ENCODE peak calls at places on chromosomes 16 and 17, in five cellular contexts. One of them, this sample, is unnamed.
A peak's percentile ranks its signal among the peaks of the same experiment; 100 is the strongest.

GRCh38 chr16:4664538-4665418 is 28.6 kb upstream of the NUDT16L1 start:
- DNase-seq in fibroblast of mammary gland: peak; percentile 77
- DNase-seq in fibroblast of pulmonary artery: no peak
- DNase-seq in A549: no peak
- DNase-seq in NB4: peak; percentile 84
- DNase-seq in this sample: no peak

GRCh38 chr16:30930160-30930571 is 6.8 kb downstream of the FBXL19 start:
- DNase-seq in A549: no peak
- DNase-seq in fibroblast of pulmonary artery: no peak
- DNase-seq in NB4: no peak
- DNase-seq in fibroblast of mammary gland: no peak
- DNase-seq in this sample: no peak

GRCh38 chr16:17228048-17228707 is 242.6 kb downstream of the XYLT1 start:
- DNase-seq in NB4: peak; percentile 23
- DNase-seq in fibroblast of pulmonary artery: no peak
- DNase-seq in fibroblast of mammary gland: peak; percentile 16
- DNase-seq in A549: no peak
- DNase-seq in this sample: no peak

GRCh38 chr16:69310479-69311114 is 553 bp upstream of the VPS4A start:
- DNase-seq in fibroblast of mammary gland: no peak
- DNase-seq in NB4: no peak
- DNase-seq in A549: no peak
- DNase-seq in fibroblast of pulmonary artery: no peak
- DNase-seq in this sample: peak; percentile 20

GRCh38 chr16:66933776-66934137 is 445 bp downstream of the CIAO2B start:
- DNase-seq in A549: peak; percentile 55
- DNase-seq in NB4: no peak
- DNase-seq in fibroblast of pulmonary artery: no peak
- DNase-seq in fibroblast of mammary gland: peak; percentile 14
- DNase-seq in this sample: no peak

GRCh38 chr16:2090819-2091721 is 43.3 kb downstream of the TSC2 start:
- DNase-seq in NB4: no peak
- DNase-seq in fibroblast of pulmonary artery: peak; percentile 30
- DNase-seq in A549: no peak
- DNase-seq in fibroblast of mammary gland: peak; percentile 31
- DNase-seq in this sample: peak; percentile 43

GRCh38 chr16:27424772-27425498 is 23.0 kb downstream of the IL21R start:
- DNase-seq in fibroblast of mammary gland: no peak
- DNase-seq in fibroblast of pulmonary artery: no peak
- DNase-seq in NB4: no peak
- DNase-seq in A549: no peak
- DNase-seq in this sample: no peak

GRCh38 chr16:27515874-27516353 is 33.8 kb downstream of the GTF3C1 start:
- DNase-seq in A549: peak; percentile 69
- DNase-seq in fibroblast of mammary gland: peak; percentile 21
- DNase-seq in fibroblast of pulmonary artery: peak; percentile 33
- DNase-seq in NB4: peak; percentile 24
- DNase-seq in this sample: no peak

GRCh38 chr17:43578699-43579569 is 32.8 kb upstream of the ETV4 start:
- DNase-seq in A549: no peak
- DNase-seq in NB4: no peak
- DNase-seq in fibroblast of pulmonary artery: peak; percentile 52
- DNase-seq in fibroblast of mammary gland: peak; percentile 36
- DNase-seq in this sample: no peak

GRCh38 chr16:69190598-69190997 is 3.6 kb downstream of the SNTB2 start:
- DNase-seq in fibroblast of mammary gland: no peak
- DNase-seq in NB4: peak; percentile 95
- DNase-seq in fibroblast of pulmonary artery: no peak
- DNase-seq in A549: no peak
- DNase-seq in this sample: no peak

GRCh38 chr17:3600529-3601205 is 8.5 kb downstream of the TRPV1 start:
- DNase-seq in A549: no peak
- DNase-seq in NB4: no peak
- DNase-seq in fibroblast of pulmonary artery: no peak
- DNase-seq in fibroblast of mammary gland: no peak
- DNase-seq in this sample: no peak

GRCh38 chr17:40461774-40462342 is 18.6 kb downstream of the IGFBP4 start:
- DNase-seq in A549: no peak
- DNase-seq in NB4: no peak
- DNase-seq in fibroblast of mammary gland: peak; percentile 76
- DNase-seq in fibroblast of pulmonary artery: no peak
- DNase-seq in this sample: no peak

GRCh38 chr17:71975331-71975801 is 145.5 kb upstream of the SOX9 start:
- DNase-seq in NB4: no peak
- DNase-seq in fibroblast of pulmonary artery: peak; percentile 44
- DNase-seq in fibroblast of mammary gland: peak; percentile 46
- DNase-seq in A549: no peak
- DNase-seq in this sample: peak; percentile 52
- H3K4me3 ChIP-seq in NB4: no peak overlapping the region
- H3K4me3 ChIP-seq in fibroblast of pulmonary artery: peak overlapping the region; percentile 49
- H3K4me3 ChIP-seq in fibroblast of mammary gland: peak overlapping the region; percentile 21
- H3K4me3 ChIP-seq in A549: no peak overlapping the region
- H3K4me3 ChIP-seq in this sample: peak overlapping the region; percentile 48

GRCh38 chr17:80476877-80477646 is 655 bp upstream of the NPTX1 start:
- DNase-seq in fibroblast of mammary gland: no peak
- DNase-seq in NB4: peak; percentile 33
- DNase-seq in A549: no peak
- DNase-seq in fibroblast of pulmonary artery: no peak
- DNase-seq in this sample: no peak
- H3K4me3 ChIP-seq in fibroblast of mammary gland: no peak overlapping the region
- H3K4me3 ChIP-seq in NB4: no peak overlapping the region
- H3K4me3 ChIP-seq in A549: peak overlapping the region; percentile 54
- H3K4me3 ChIP-seq in fibroblast of pulmonary artery: no peak overlapping the region
- H3K4me3 ChIP-seq in this sample: peak overlapping the region; percentile 25

DNA sequence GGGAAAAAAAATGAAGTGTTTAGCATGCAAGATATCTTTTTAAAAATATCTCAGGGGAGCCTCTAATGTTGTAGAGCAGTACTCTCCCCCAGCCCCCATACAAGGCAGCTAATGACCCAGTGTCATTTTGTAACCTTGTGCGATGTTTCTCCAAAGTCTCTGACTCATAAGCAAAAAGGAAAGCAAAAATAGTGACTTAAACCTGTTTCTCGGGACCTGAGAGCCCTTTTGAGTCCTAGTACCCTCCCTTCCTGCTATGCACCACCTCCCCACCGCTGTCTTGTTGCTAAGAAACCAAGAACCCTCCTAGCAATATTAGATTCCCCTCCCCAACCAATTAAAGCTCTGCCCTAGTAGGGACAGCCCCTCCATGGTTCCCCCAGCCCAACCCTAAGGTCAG is 2.8 kb downstream of the MYCBPAP start:
- DNase-seq in A549: no peak
- DNase-seq in fibroblast of mammary gland: peak; percentile 46
- DNase-seq in NB4: peak; percentile 27
- DNase-seq in fibroblast of pulmonary artery: peak; percentile 25
- DNase-seq in this sample: no peak
- H3K4me3 ChIP-seq in A549: no peak overlapping the region
- H3K4me3 ChIP-seq in fibroblast of mammary gland: no peak overlapping the region
- H3K4me3 ChIP-seq in NB4: no peak overlapping the region
- H3K4me3 ChIP-seq in fibroblast of pulmonary artery: no peak overlapping the region
- H3K4me3 ChIP-seq in this sample: no peak overlapping the region

DNA sequence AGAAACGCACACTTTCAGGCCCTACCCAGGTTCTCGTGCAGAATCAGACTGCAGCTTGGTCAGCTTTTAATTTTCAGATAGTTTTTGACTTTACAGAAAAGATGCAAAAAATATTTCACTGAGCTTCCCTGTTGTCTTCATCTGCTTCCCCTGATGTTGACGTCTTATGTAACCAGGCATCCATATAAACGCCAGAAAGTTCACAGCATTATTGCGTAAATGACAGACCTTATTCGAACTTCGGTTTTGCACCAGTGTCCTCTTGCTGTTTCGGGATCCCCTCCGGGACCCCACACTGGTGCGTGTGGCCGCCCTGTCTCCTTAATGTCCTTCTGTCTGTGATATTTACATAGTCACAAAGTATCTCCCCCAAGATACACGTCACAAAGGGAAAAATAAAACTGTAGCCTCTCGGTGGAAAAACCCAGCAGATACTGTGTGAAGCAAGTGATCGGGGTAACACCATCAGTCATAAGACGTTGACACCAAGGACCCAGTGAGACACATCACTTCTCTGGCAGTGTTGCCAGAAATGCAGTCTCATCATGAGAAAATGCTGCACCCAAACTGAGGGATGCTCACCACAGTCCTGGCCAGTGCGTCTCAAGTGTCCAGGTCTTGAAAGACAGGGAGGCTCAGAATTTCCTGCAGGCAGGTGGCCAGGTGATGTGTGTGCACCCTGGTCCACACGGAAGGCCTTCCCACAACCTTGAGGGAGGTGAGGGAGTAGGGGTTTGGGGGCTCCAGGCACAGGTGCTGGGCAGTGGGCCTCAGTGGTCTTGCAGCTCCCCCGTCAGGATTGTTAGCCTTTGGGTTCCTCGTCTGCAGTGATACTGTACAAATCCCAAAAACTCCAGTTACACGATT is 4.3 kb downstream of the BANP start:
- DNase-seq in NB4: peak; percentile 48
- DNase-seq in fibroblast of mammary gland: peak; percentile 71
- DNase-seq in fibroblast of pulmonary artery: no peak
- DNase-seq in A549: no peak
- DNase-seq in this sample: no peak
- H3K4me3 ChIP-seq in NB4: no peak overlapping the region
- H3K4me3 ChIP-seq in fibroblast of mammary gland: no peak overlapping the region
- H3K4me3 ChIP-seq in fibroblast of pulmonary artery: no peak overlapping the region
- H3K4me3 ChIP-seq in A549: no peak overlapping the region
- H3K4me3 ChIP-seq in this sample: no peak overlapping the region

DNA sequence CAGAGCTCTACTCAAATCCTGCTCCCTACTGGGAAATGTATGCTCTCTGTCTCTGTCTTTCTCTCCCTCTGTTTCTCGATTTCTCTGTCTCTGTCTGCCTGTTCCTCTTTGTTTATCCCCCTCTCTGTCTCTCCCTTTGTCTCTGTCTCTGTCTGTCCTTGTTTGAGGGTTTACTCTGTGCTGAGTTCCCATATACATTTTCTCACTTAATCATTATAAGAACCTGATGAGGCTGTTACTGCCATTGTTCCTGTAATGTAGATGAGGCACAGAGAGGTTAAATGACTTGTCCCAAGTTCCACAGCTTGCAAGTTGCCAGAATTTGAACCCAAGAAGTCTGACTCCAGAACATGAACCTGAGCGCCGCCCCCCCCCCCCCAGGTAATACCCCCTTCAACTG is 338.7 kb downstream of the CA10 start:
- DNase-seq in NB4: no peak
- DNase-seq in fibroblast of pulmonary artery: no peak
- DNase-seq in A549: no peak
- DNase-seq in fibroblast of mammary gland: no peak
- DNase-seq in this sample: no peak
- H3K4me3 ChIP-seq in NB4: no peak overlapping the region
- H3K4me3 ChIP-seq in fibroblast of pulmonary artery: no peak overlapping the region
- H3K4me3 ChIP-seq in A549: no peak overlapping the region
- H3K4me3 ChIP-seq in fibroblast of mammary gland: no peak overlapping the region
- H3K4me3 ChIP-seq in this sample: no peak overlapping the region

GRCh38 chr16:58331024-58331707 is 36.3 kb upstream of the PRSS54 start:
- DNase-seq in fibroblast of mammary gland: no peak
- DNase-seq in fibroblast of pulmonary artery: no peak
- DNase-seq in NB4: no peak
- DNase-seq in A549: no peak
- DNase-seq in this sample: no peak
- H3K4me3 ChIP-seq in fibroblast of mammary gland: no peak overlapping the region
- H3K4me3 ChIP-seq in fibroblast of pulmonary artery: no peak overlapping the region
- H3K4me3 ChIP-seq in NB4: no peak overlapping the region
- H3K4me3 ChIP-seq in A549: no peak overlapping the region
- H3K4me3 ChIP-seq in this sample: no peak overlapping the region

DNA sequence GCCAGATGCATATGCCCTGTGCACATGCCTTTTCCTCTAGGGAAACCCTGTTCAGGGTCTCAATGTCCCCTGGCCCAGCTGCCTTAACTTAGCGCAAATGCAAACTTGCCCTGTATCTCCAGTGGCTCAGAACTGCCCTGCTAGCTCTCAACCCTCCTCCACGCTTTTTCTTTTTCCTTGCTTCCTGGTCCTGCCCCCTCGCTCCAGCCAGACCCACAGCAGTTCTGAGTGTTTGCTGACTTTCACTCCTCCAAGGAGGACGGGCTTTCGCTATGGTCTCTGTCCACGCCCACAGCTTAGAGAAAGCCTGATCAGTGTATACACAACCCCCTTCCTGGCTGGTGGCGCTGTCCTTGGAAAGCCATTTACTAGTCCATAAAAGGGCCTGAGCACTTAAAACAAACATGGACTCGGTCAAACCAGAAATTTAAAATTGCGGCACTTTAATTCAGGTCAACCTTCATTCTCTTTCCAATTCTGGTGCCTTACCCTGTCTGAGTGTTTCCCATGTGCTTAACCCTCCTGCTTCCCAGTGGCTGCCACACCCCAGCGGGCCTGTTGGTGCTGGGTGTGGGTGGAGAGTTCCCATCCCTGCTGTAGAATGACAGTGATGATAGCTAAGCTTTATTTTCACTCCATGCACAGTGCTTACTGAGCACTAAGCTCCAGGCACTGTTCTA is 15.6 kb upstream of the TMEM98 start:
- DNase-seq in fibroblast of pulmonary artery: peak; percentile 75
- DNase-seq in A549: no peak
- DNase-seq in NB4: no peak
- DNase-seq in fibroblast of mammary gland: peak; percentile 75
- DNase-seq in this sample: peak; percentile 51
- H3K4me3 ChIP-seq in fibroblast of pulmonary artery: no peak overlapping the region
- H3K4me3 ChIP-seq in A549: no peak overlapping the region
- H3K4me3 ChIP-seq in NB4: no peak overlapping the region
- H3K4me3 ChIP-seq in fibroblast of mammary gland: no peak overlapping the region
- H3K4me3 ChIP-seq in this sample: peak overlapping the region; percentile 24